ENCODE peak calls at places on chromosome 7, in six cellular contexts. K is activated CD8-positive, alpha-beta memory T cell treated with anti-CD3 and anti-CD28 coated beads for 24 hours; W is AG09309; Y is EL; U is astrocyte of the spinal cord; D is EH. I is an unnamed sample.

GRCh38 chr7:120873367-120873766 is 15.4 kb upstream of the TSPAN12 start:
- DNase-seq in K (no peak), W (no peak), Y (no peak), U (peak), D (no peak), I (no peak)

GRCh38 chr7:135326636-135327280 is 93.1 kb downstream of the STRA8 start:
- DNase-seq in K (no peak), W (no peak), Y (no peak), U (peak), D (peak), I (no peak)

GRCh38 chr7:151624246-151624928 is 104.7 kb upstream of the RHEB start:
- DNase-seq in K (no peak), W (no peak), Y (no peak), U (no peak), D (no peak), I (no peak)

GRCh38 chr7:95335093-95335492 is 10.8 kb upstream of the PON1 start:
- DNase-seq in K (no peak), W (peak), Y (peak), U (peak), D (peak), I (peak)

GRCh38 chr7:10708447-10708846 is 265.2 kb upstream of the PHF14 start:
- DNase-seq in K (no peak), W (no peak), Y (no peak), U (no peak), D (no peak), I (no peak)

GRCh38 chr7:83514977-83515376 is 134.0 kb downstream of the SEMA3E start:
- DNase-seq in K (no peak), W (no peak), Y (no peak), U (no peak), D (no peak), I (no peak)

GRCh38 chr7:96976106-96976505 is 29.2 kb upstream of the DLX6 start:
- DNase-seq in K (no peak), W (no peak), Y (no peak), U (no peak), D (no peak), I (no peak)

GRCh38 chr7:129951076-129952011 is 1.4 kb downstream of the UBE2H start:
- DNase-seq in K (peak), W (no peak), Y (peak), U (peak), D (peak), I (peak)

GRCh38 chr7:141421306-141421705 is 129.9 kb upstream of the AGK start:
- DNase-seq in K (no peak), W (no peak), Y (no peak), U (no peak), D (no peak), I (no peak)

GRCh38 chr7:100897772-100898454 is 2.2 kb upstream of the ACHE start:
- DNase-seq in K (no peak), W (no peak), Y (no peak), U (no peak), D (no peak), I (no peak)

GRCh38 chr7:85866540-85866939 is 679.7 kb upstream of the SEMA3D start:
- DNase-seq in K (no peak), W (no peak), Y (no peak), U (no peak), D (no peak), I (no peak)

GRCh38 chr7:146232604-146233003 is 116.0 kb downstream of the CNTNAP2 start:
- DNase-seq in K (no peak), W (no peak), Y (no peak), U (no peak), D (no peak), I (no peak)

GRCh38 chr7:140724706-140725105 is 28.2 kb downstream of the NDUFB2 start:
- DNase-seq in K (no peak), W (no peak), Y (no peak), U (no peak), D (no peak), I (no peak)

GRCh38 chr7:134829381-134829986 is 50.0 kb downstream of the CALD1 start:
- DNase-seq in K (no peak), W (no peak), Y (no peak), U (no peak), D (peak), I (no peak)

GRCh38 chr7:151511946-151512345 is 7.7 kb downstream of the RHEB start:
- DNase-seq in K (no peak), W (no peak), Y (no peak), U (no peak), D (no peak), I (no peak)

GRCh38 chr7:24052572-24053223 is 231.3 kb upstream of the NPY start:
- DNase-seq in K (no peak), W (peak), Y (peak), U (peak), D (peak), I (peak)

GRCh38 chr7:16619979-16620408 is 25.6 kb downstream of the ANKMY2 start:
- DNase-seq in K (no peak), W (no peak), Y (no peak), U (peak), D (no peak), I (no peak)

GRCh38 chr7:74288034-74288881 is 949 bp upstream of the CLIP2 start:
- DNase-seq in K (no peak), W (no peak), Y (no peak), U (peak), D (peak), I (no peak)

GRCh38 chr7:102273749-102274712 is 12.6 kb upstream of the SH2B2 start:
- DNase-seq in K (no peak), W (no peak), Y (no peak), U (peak), D (no peak), I (peak)

GRCh38 chr7:36045830-36046341 is 107.2 kb upstream of the EEPD1 start:
- DNase-seq in K (no peak), W (no peak), Y (no peak), U (no peak), D (no peak), I (no peak)

GRCh38 chr7:4338556-4338955 is 343.5 kb upstream of the FOXK1 start:
- DNase-seq in K (no peak), W (no peak), Y (no peak), U (no peak), D (no peak), I (no peak)

GRCh38 chr7:45574521-45575500 is 643 bp downstream of the ADCY1 start:
- DNase-seq in K (no peak), W (no peak), Y (peak), U (peak), D (peak), I (no peak)

GRCh38 chr7:1536768-1537630 is 6.5 kb downstream of the MAFK start:
- DNase-seq in K (no peak), W (peak), Y (peak), U (peak), D (peak), I (peak)

GRCh38 chr7:6221340-6222319 is 50.8 kb downstream of the CYTH3 start:
- DNase-seq in K (no peak), W (no peak), Y (no peak), U (no peak), D (no peak), I (peak)

GRCh38 chr7:1794888-1795542 is 124.9 kb downstream of the ELFN1 start:
- DNase-seq in K (no peak), W (no peak), Y (peak), U (no peak), D (peak), I (no peak)

GRCh38 chr7:117014673-117015133 is 61.4 kb downstream of the ST7 start:
- DNase-seq in K (no peak), W (no peak), Y (no peak), U (peak), D (no peak), I (peak)

GRCh38 chr7:7793921-7794320 is 75.5 kb upstream of the RPA3 start:
- DNase-seq in K (no peak), W (no peak), Y (no peak), U (no peak), D (peak), I (no peak)

GRCh38 chr7:116652793-116653192 is 19.2 kb upstream of the MET start:
- DNase-seq in K (no peak), W (no peak), Y (no peak), U (no peak), D (no peak), I (peak)

GRCh38 chr7:105698531-105698930 is 117.2 kb upstream of the EFCAB10 start:
- DNase-seq in K (no peak), W (no peak), Y (no peak), U (no peak), D (peak), I (no peak)

GRCh38 chr7:139730746-139731612 is 46.8 kb downstream of the HIPK2 start:
- DNase-seq in K (no peak), W (no peak), Y (no peak), U (peak), D (peak), I (no peak)

GRCh38 chr7:120395526-120396019 is 122.6 kb downstream of the KCND2 start:
- DNase-seq in K (no peak), W (no peak), Y (no peak), U (no peak), D (no peak), I (no peak)

I was measured in NCI-H226.